ENCODE peak calls at places on chromosomes 5 and 9, in six cellular contexts. One of them, this sample, is unnamed.
A peak's percentile ranks its signal among the peaks of the same experiment; 100 is the strongest.

GRCh38 chr5:159905496-159905895 is 10.8 kb upstream of the ADRA1B start:
- DNase-seq in H1: no peak
- DNase-seq in K562: no peak
- DNase-seq in HepG2: no peak
- DNase-seq in GM12878: no peak
- DNase-seq in SK-N-SH: no peak
- DNase-seq in this sample: peak; percentile 91

GRCh38 chr9:91138760-91139159 is 223.0 kb downstream of the AUH start:
- DNase-seq in H1: no peak
- DNase-seq in K562: no peak
- DNase-seq in HepG2: peak; percentile 54
- DNase-seq in GM12878: no peak
- DNase-seq in SK-N-SH: no peak
- DNase-seq in this sample: no peak

GRCh38 chr5:126805108-126805507 is 28.2 kb downstream of the LMNB1 start:
- DNase-seq in H1: no peak
- DNase-seq in K562: no peak
- DNase-seq in HepG2: no peak
- DNase-seq in GM12878: no peak
- DNase-seq in SK-N-SH: no peak
- DNase-seq in this sample: no peak

GRCh38 chr5:34854459-34855174 is 15.7 kb downstream of the TTC23L start:
- DNase-seq in H1: no peak
- DNase-seq in K562: no peak
- DNase-seq in HepG2: no peak
- DNase-seq in GM12878: peak; percentile 53
- DNase-seq in SK-N-SH: no peak
- DNase-seq in this sample: no peak

GRCh38 chr9:69805962-69806633 is 14.5 kb upstream of the CFAP95 start:
- DNase-seq in H1: no peak
- DNase-seq in K562: no peak
- DNase-seq in HepG2: no peak
- DNase-seq in GM12878: no peak
- DNase-seq in SK-N-SH: no peak
- DNase-seq in this sample: no peak

GRCh38 chr9:37542895-37543294 is 33.3 kb downstream of the FBXO10 start:
- DNase-seq in H1: no peak
- DNase-seq in K562: no peak
- DNase-seq in HepG2: no peak
- DNase-seq in GM12878: no peak
- DNase-seq in SK-N-SH: no peak
- DNase-seq in this sample: no peak

GRCh38 chr5:17167171-17167891 is 50.1 kb upstream of the BASP1 start:
- DNase-seq in H1: no peak
- DNase-seq in K562: no peak
- DNase-seq in HepG2: no peak
- DNase-seq in GM12878: no peak
- DNase-seq in SK-N-SH: no peak
- DNase-seq in this sample: no peak

GRCh38 chr9:32554107-32554506 is 1.7 kb upstream of the TOPORS start:
- DNase-seq in H1: no peak
- DNase-seq in K562: peak; percentile 47
- DNase-seq in HepG2: no peak
- DNase-seq in GM12878: no peak
- DNase-seq in SK-N-SH: no peak
- DNase-seq in this sample: no peak

GRCh38 chr9:14106699-14107098 is 207.2 kb downstream of the NFIB start:
- DNase-seq in H1: no peak
- DNase-seq in K562: no peak
- DNase-seq in HepG2: no peak
- DNase-seq in GM12878: no peak
- DNase-seq in SK-N-SH: no peak
- DNase-seq in this sample: no peak

GRCh38 chr5:87069974-87070608 is 197.6 kb upstream of the RASA1 start:
- DNase-seq in H1: no peak
- DNase-seq in K562: no peak
- DNase-seq in HepG2: no peak
- DNase-seq in GM12878: peak; percentile 59
- DNase-seq in SK-N-SH: no peak
- DNase-seq in this sample: no peak

GRCh38 chr5:91146221-91146620 is 236.9 kb downstream of the ARRDC3 start:
- DNase-seq in H1: no peak
- DNase-seq in K562: no peak
- DNase-seq in HepG2: no peak
- DNase-seq in GM12878: no peak
- DNase-seq in SK-N-SH: no peak
- DNase-seq in this sample: no peak

GRCh38 chr5:36635721-36636390 is 29.4 kb downstream of the SLC1A3 start:
- DNase-seq in H1: no peak
- DNase-seq in K562: no peak
- DNase-seq in HepG2: no peak
- DNase-seq in GM12878: no peak
- DNase-seq in SK-N-SH: no peak
- DNase-seq in this sample: no peak

GRCh38 chr5:80916661-80917060 is 43.5 kb upstream of the RASGRF2 start:
- DNase-seq in H1: no peak
- DNase-seq in K562: no peak
- DNase-seq in HepG2: no peak
- DNase-seq in GM12878: no peak
- DNase-seq in SK-N-SH: no peak
- DNase-seq in this sample: no peak

GRCh38 chr5:64619609-64620008 is 70.7 kb upstream of the SHISAL2B start:
- DNase-seq in H1: no peak
- DNase-seq in K562: no peak
- DNase-seq in HepG2: no peak
- DNase-seq in GM12878: no peak
- DNase-seq in SK-N-SH: no peak
- DNase-seq in this sample: no peak

GRCh38 chr9:15936316-15936869 is 383.6 kb downstream of the CCDC171 start:
- DNase-seq in H1: no peak
- DNase-seq in K562: no peak
- DNase-seq in HepG2: no peak
- DNase-seq in GM12878: no peak
- DNase-seq in SK-N-SH: peak; percentile 19
- DNase-seq in this sample: no peak

GRCh38 chr5:135191084-135191826 is 157.2 kb upstream of the PITX1 start:
- DNase-seq in H1: peak; percentile 92
- DNase-seq in K562: peak; percentile 75
- DNase-seq in HepG2: peak; percentile 68
- DNase-seq in GM12878: no peak
- DNase-seq in SK-N-SH: peak; percentile 90
- DNase-seq in this sample: peak; percentile 62

GRCh38 chr5:167012281-167013034 is 1279.0 kb upstream of the WWC1 start:
- DNase-seq in H1: no peak
- DNase-seq in K562: no peak
- DNase-seq in HepG2: no peak
- DNase-seq in GM12878: no peak
- DNase-seq in SK-N-SH: no peak
- DNase-seq in this sample: no peak

GRCh38 chr9:86507119-86507731 is 153.0 kb upstream of the TUT7 start:
- DNase-seq in H1: no peak
- DNase-seq in K562: no peak
- DNase-seq in HepG2: no peak
- DNase-seq in GM12878: no peak
- DNase-seq in SK-N-SH: no peak
- DNase-seq in this sample: no peak

GRCh38 chr9:99076483-99077171 is 28.3 kb upstream of the TGFBR1 start:
- DNase-seq in H1: no peak
- DNase-seq in K562: peak; percentile 70
- DNase-seq in HepG2: no peak
- DNase-seq in GM12878: no peak
- DNase-seq in SK-N-SH: no peak
- DNase-seq in this sample: no peak

GRCh38 chr5:122352331-122352730 is 40.3 kb downstream of the SNCAIP start:
- DNase-seq in H1: no peak
- DNase-seq in K562: no peak
- DNase-seq in HepG2: no peak
- DNase-seq in GM12878: no peak
- DNase-seq in SK-N-SH: no peak
- DNase-seq in this sample: no peak

GRCh38 chr5:137828192-137828591 is 39.5 kb upstream of the MYOT start:
- DNase-seq in H1: no peak
- DNase-seq in K562: no peak
- DNase-seq in HepG2: no peak
- DNase-seq in GM12878: no peak
- DNase-seq in SK-N-SH: no peak
- DNase-seq in this sample: no peak

GRCh38 chr5:137825165-137825564 is 42.5 kb upstream of the MYOT start:
- DNase-seq in H1: no peak
- DNase-seq in K562: no peak
- DNase-seq in HepG2: no peak
- DNase-seq in GM12878: no peak
- DNase-seq in SK-N-SH: no peak
- DNase-seq in this sample: peak; percentile 77

GRCh38 chr5:137831526-137831925 is 36.1 kb upstream of the MYOT start:
- DNase-seq in H1: no peak
- DNase-seq in K562: no peak
- DNase-seq in HepG2: no peak
- DNase-seq in GM12878: no peak
- DNase-seq in SK-N-SH: no peak
- DNase-seq in this sample: no peak

GRCh38 chr5:137826067-137826466 is 41.6 kb upstream of the MYOT start:
- DNase-seq in H1: no peak
- DNase-seq in K562: no peak
- DNase-seq in HepG2: no peak
- DNase-seq in GM12878: no peak
- DNase-seq in SK-N-SH: no peak
- DNase-seq in this sample: no peak

DNA sequence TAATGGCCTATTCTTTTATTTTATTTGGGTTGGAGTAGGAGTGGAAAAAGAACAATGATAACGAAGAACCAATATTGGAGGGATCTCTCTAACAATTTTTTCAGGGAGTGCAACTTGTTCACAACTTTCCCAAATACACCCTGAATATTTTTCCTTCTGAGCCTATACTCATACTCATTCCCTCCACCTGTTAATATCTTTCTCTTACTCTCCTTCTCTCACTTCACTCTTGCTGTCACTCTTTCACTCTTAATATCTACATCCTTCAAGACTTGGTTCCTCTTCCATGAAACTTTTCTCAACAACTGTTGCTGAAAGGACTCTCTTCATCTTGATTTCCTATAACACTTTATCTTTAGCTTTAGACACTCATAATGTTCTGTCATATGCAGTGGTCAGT is 39.0 kb upstream of the MYOT start:
- DNase-seq in H1: no peak
- DNase-seq in K562: no peak
- DNase-seq in HepG2: no peak
- DNase-seq in GM12878: no peak
- DNase-seq in SK-N-SH: no peak
- DNase-seq in this sample: no peak
- TF ChIP-seq CHD2 in H1: no peak
- TF ChIP-seq CHD2 in K562: no peak
- TF ChIP-seq CHD2 in HepG2: no peak
- TF ChIP-seq CHD2 in GM12878: no peak
- TF ChIP-seq CHD2 in SK-N-SH: no peak
- TF ChIP-seq CHD2 in this sample: no peak

DNA sequence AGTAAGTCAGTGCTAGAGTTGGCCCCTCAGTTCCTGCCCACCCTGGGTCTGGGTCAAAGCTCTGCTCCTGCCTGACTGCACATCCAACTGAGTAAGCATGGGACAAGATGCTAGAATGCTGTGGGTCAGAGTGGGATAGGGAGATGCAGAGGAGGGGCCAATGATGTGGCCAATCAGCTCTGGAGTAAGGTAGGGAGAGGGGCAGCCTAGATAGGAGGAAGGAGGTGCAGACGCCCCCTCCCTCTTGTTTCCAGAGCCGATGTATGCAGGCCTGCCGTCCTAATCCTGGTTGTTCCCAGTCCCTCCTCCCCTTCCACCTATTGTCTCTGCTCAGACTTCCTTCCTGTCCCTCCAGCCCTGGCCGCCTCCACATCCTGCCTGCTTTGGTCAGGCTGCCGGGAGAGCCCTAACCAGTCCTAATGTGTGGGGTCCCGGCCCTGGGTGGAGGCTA is 1.3 kb downstream of the ARAP3 start:
- DNase-seq in H1: peak; percentile 77
- DNase-seq in K562: peak; percentile 43
- DNase-seq in HepG2: peak; percentile 7
- DNase-seq in GM12878: no peak
- DNase-seq in SK-N-SH: peak; percentile 90
- DNase-seq in this sample: no peak
- TF ChIP-seq CHD2 in H1: peak; percentile 47
- TF ChIP-seq CHD2 in K562: no peak
- TF ChIP-seq CHD2 in HepG2: no peak
- TF ChIP-seq CHD2 in GM12878: no peak
- TF ChIP-seq CHD2 in SK-N-SH: no peak
- TF ChIP-seq CHD2 in this sample: no peak

GRCh38 chr5:120134944-120135343 is 329.2 kb upstream of the PRR16 start:
- DNase-seq in H1: no peak
- DNase-seq in K562: no peak
- DNase-seq in HepG2: no peak
- DNase-seq in GM12878: no peak
- DNase-seq in SK-N-SH: no peak
- DNase-seq in this sample: no peak

GRCh38 chr5:120137582-120137981 is 326.5 kb upstream of the PRR16 start:
- DNase-seq in H1: no peak
- DNase-seq in K562: no peak
- DNase-seq in HepG2: no peak
- DNase-seq in GM12878: no peak
- DNase-seq in SK-N-SH: no peak
- DNase-seq in this sample: no peak

GRCh38 chr5:120140510-120140909 is 323.6 kb upstream of the PRR16 start:
- DNase-seq in H1: no peak
- DNase-seq in K562: no peak
- DNase-seq in HepG2: no peak
- DNase-seq in GM12878: no peak
- DNase-seq in SK-N-SH: no peak
- DNase-seq in this sample: no peak

GRCh38 chr5:120139039-120139438 is 325.1 kb upstream of the PRR16 start:
- DNase-seq in H1: no peak
- DNase-seq in K562: no peak
- DNase-seq in HepG2: peak; percentile 70
- DNase-seq in GM12878: no peak
- DNase-seq in SK-N-SH: no peak
- DNase-seq in this sample: peak; percentile 31
- TF ChIP-seq CHD2 in H1: no peak
- TF ChIP-seq CHD2 in K562: no peak
- TF ChIP-seq CHD2 in HepG2: no peak
- TF ChIP-seq CHD2 in GM12878: no peak
- TF ChIP-seq CHD2 in SK-N-SH: no peak
- TF ChIP-seq CHD2 in this sample: no peak

GRCh38 chr9:21097817-21098216 is 20.1 kb upstream of the IFNB1 start:
- DNase-seq in H1: no peak
- DNase-seq in K562: no peak
- DNase-seq in HepG2: no peak
- DNase-seq in GM12878: no peak
- DNase-seq in SK-N-SH: no peak
- DNase-seq in this sample: no peak

GRCh38 chr9:21096172-21096900 is 18.6 kb upstream of the IFNB1 start:
- DNase-seq in H1: no peak
- DNase-seq in K562: no peak
- DNase-seq in HepG2: no peak
- DNase-seq in GM12878: peak; percentile 46
- DNase-seq in SK-N-SH: no peak
- DNase-seq in this sample: no peak

GRCh38 chr9:21104787-21105186 is 27.0 kb upstream of the IFNB1 start:
- DNase-seq in H1: no peak
- DNase-seq in K562: no peak
- DNase-seq in HepG2: no peak
- DNase-seq in GM12878: no peak
- DNase-seq in SK-N-SH: no peak
- DNase-seq in this sample: no peak

GRCh38 chr9:21096901-21097255 is 19.1 kb upstream of the IFNB1 start:
- DNase-seq in H1: no peak
- DNase-seq in K562: no peak
- DNase-seq in HepG2: no peak
- DNase-seq in GM12878: no peak
- DNase-seq in SK-N-SH: no peak
- DNase-seq in this sample: no peak

GRCh38 chr9:21102311-21102710 is 24.6 kb upstream of the IFNB1 start:
- DNase-seq in H1: no peak
- DNase-seq in K562: no peak
- DNase-seq in HepG2: no peak
- DNase-seq in GM12878: no peak
- DNase-seq in SK-N-SH: no peak
- DNase-seq in this sample: no peak
- TF ChIP-seq CHD2 in H1: no peak
- TF ChIP-seq CHD2 in K562: no peak
- TF ChIP-seq CHD2 in HepG2: no peak
- TF ChIP-seq CHD2 in GM12878: no peak
- TF ChIP-seq CHD2 in SK-N-SH: no peak
- TF ChIP-seq CHD2 in this sample: no peak

This sample was measured in A549.